ENCODE peak calls at places on chromosomes 11 and 22, in ten cellular contexts. One of them, this sample, is unnamed.

GRCh38 chr11:31449040-31449439 is 60.4 kb downstream of the IMMP1L start:
- DNase-seq in prostate gland: no peak
- DNase-seq in heart left ventricle: no peak
- DNase-seq in osteoblast: no peak
- DNase-seq in right atrium auricular region: no peak
- DNase-seq in heart right ventricle: no peak
- DNase-seq in upper lobe of right lung: no peak
- DNase-seq in stomach: no peak
- DNase-seq in pancreas: no peak
- DNase-seq in bronchial epithelial cell: no peak
- DNase-seq in this sample: no peak

GRCh38 chr11:1763796-1764661 is at the start of gene CTSD:
- DNase-seq in prostate gland: peak; percentile 85
- DNase-seq in heart left ventricle: peak; percentile 97
- DNase-seq in osteoblast: peak; percentile 100
- DNase-seq in right atrium auricular region: peak; percentile 90
- DNase-seq in heart right ventricle: peak; percentile 88
- DNase-seq in upper lobe of right lung: peak; percentile 96
- DNase-seq in stomach: peak; percentile 94
- DNase-seq in pancreas: peak; percentile 99
- DNase-seq in bronchial epithelial cell: peak; percentile 22
- DNase-seq in this sample: peak; percentile 100

GRCh38 chr11:96217206-96217605 is 125.8 kb downstream of the MAML2 start:
- DNase-seq in prostate gland: no peak
- DNase-seq in heart left ventricle: no peak
- DNase-seq in osteoblast: no peak
- DNase-seq in right atrium auricular region: no peak
- DNase-seq in heart right ventricle: no peak
- DNase-seq in upper lobe of right lung: no peak
- DNase-seq in stomach: no peak
- DNase-seq in pancreas: no peak
- DNase-seq in bronchial epithelial cell: no peak
- DNase-seq in this sample: no peak

GRCh38 chr11:12053606-12054361 is 45.4 kb upstream of the DKK3 start:
- DNase-seq in prostate gland: no peak
- DNase-seq in heart left ventricle: no peak
- DNase-seq in osteoblast: peak; percentile 88
- DNase-seq in right atrium auricular region: peak; percentile 58
- DNase-seq in heart right ventricle: no peak
- DNase-seq in upper lobe of right lung: no peak
- DNase-seq in stomach: no peak
- DNase-seq in pancreas: peak; percentile 30
- DNase-seq in bronchial epithelial cell: no peak
- DNase-seq in this sample: no peak

GRCh38 chr11:124717786-124718634 is 21.7 kb upstream of the NRGN start:
- DNase-seq in prostate gland: no peak
- DNase-seq in heart left ventricle: peak; percentile 81
- DNase-seq in osteoblast: peak; percentile 91
- DNase-seq in right atrium auricular region: no peak
- DNase-seq in heart right ventricle: peak; percentile 32
- DNase-seq in upper lobe of right lung: peak; percentile 81
- DNase-seq in stomach: no peak
- DNase-seq in pancreas: peak; percentile 59
- DNase-seq in bronchial epithelial cell: peak; percentile 10
- DNase-seq in this sample: peak; percentile 84

GRCh38 chr11:2737876-2738275 is 38.1 kb upstream of the KCNQ1OT1 start:
- DNase-seq in prostate gland: no peak
- DNase-seq in heart left ventricle: no peak
- DNase-seq in osteoblast: peak; percentile 95
- DNase-seq in right atrium auricular region: no peak
- DNase-seq in heart right ventricle: no peak
- DNase-seq in upper lobe of right lung: no peak
- DNase-seq in stomach: no peak
- DNase-seq in pancreas: no peak
- DNase-seq in bronchial epithelial cell: no peak
- DNase-seq in this sample: peak; percentile 70

GRCh38 chr11:61120865-61121831 is 18.9 kb downstream of the CD5 start:
- DNase-seq in prostate gland: no peak
- DNase-seq in heart left ventricle: no peak
- DNase-seq in osteoblast: peak; percentile 88
- DNase-seq in right atrium auricular region: no peak
- DNase-seq in heart right ventricle: peak; percentile 58
- DNase-seq in upper lobe of right lung: peak; percentile 54
- DNase-seq in stomach: peak; percentile 84
- DNase-seq in pancreas: peak; percentile 78
- DNase-seq in bronchial epithelial cell: peak; percentile 29
- DNase-seq in this sample: no peak

GRCh38 chr11:121099885-121100284 is 1.2 kb upstream of the TECTA start:
- DNase-seq in prostate gland: no peak
- DNase-seq in heart left ventricle: no peak
- DNase-seq in osteoblast: no peak
- DNase-seq in right atrium auricular region: no peak
- DNase-seq in heart right ventricle: no peak
- DNase-seq in upper lobe of right lung: no peak
- DNase-seq in stomach: no peak
- DNase-seq in pancreas: no peak
- DNase-seq in bronchial epithelial cell: peak; percentile 19
- DNase-seq in this sample: no peak

GRCh38 chr11:134349802-134350355 is 18.1 kb downstream of the GLB1L2 start:
- DNase-seq in prostate gland: no peak
- DNase-seq in heart left ventricle: no peak
- DNase-seq in osteoblast: no peak
- DNase-seq in right atrium auricular region: no peak
- DNase-seq in heart right ventricle: no peak
- DNase-seq in upper lobe of right lung: no peak
- DNase-seq in stomach: no peak
- DNase-seq in pancreas: peak; percentile 30
- DNase-seq in bronchial epithelial cell: no peak
- DNase-seq in this sample: peak; percentile 28

GRCh38 chr11:12888525-12889158 is 120.5 kb upstream of the RASSF10 start:
- DNase-seq in prostate gland: peak; percentile 85
- DNase-seq in heart left ventricle: peak; percentile 83
- DNase-seq in osteoblast: peak; percentile 84
- DNase-seq in right atrium auricular region: peak; percentile 95
- DNase-seq in heart right ventricle: peak; percentile 90
- DNase-seq in upper lobe of right lung: peak; percentile 85
- DNase-seq in stomach: peak; percentile 91
- DNase-seq in pancreas: peak; percentile 90
- DNase-seq in bronchial epithelial cell: peak; percentile 72
- DNase-seq in this sample: peak; percentile 86

GRCh38 chr11:130050272-130050671 is 19.4 kb upstream of the APLP2 start:
- DNase-seq in prostate gland: peak; percentile 35
- DNase-seq in heart left ventricle: no peak
- DNase-seq in osteoblast: no peak
- DNase-seq in right atrium auricular region: no peak
- DNase-seq in heart right ventricle: peak; percentile 15
- DNase-seq in upper lobe of right lung: no peak
- DNase-seq in stomach: no peak
- DNase-seq in pancreas: no peak
- DNase-seq in bronchial epithelial cell: no peak
- DNase-seq in this sample: peak; percentile 60

GRCh38 chr11:130051077-130051476 is 18.6 kb upstream of the APLP2 start:
- DNase-seq in prostate gland: no peak
- DNase-seq in heart left ventricle: no peak
- DNase-seq in osteoblast: no peak
- DNase-seq in right atrium auricular region: no peak
- DNase-seq in heart right ventricle: no peak
- DNase-seq in upper lobe of right lung: no peak
- DNase-seq in stomach: no peak
- DNase-seq in pancreas: no peak
- DNase-seq in bronchial epithelial cell: no peak
- DNase-seq in this sample: no peak

GRCh38 chr11:130054966-130055365 is 14.7 kb upstream of the APLP2 start:
- DNase-seq in prostate gland: no peak
- DNase-seq in heart left ventricle: no peak
- DNase-seq in osteoblast: no peak
- DNase-seq in right atrium auricular region: no peak
- DNase-seq in heart right ventricle: no peak
- DNase-seq in upper lobe of right lung: no peak
- DNase-seq in stomach: no peak
- DNase-seq in pancreas: no peak
- DNase-seq in bronchial epithelial cell: no peak
- DNase-seq in this sample: no peak

GRCh38 chr11:130055637-130056036 is 14.1 kb upstream of the APLP2 start:
- DNase-seq in prostate gland: no peak
- DNase-seq in heart left ventricle: no peak
- DNase-seq in osteoblast: no peak
- DNase-seq in right atrium auricular region: no peak
- DNase-seq in heart right ventricle: no peak
- DNase-seq in upper lobe of right lung: no peak
- DNase-seq in stomach: no peak
- DNase-seq in pancreas: no peak
- DNase-seq in bronchial epithelial cell: no peak
- DNase-seq in this sample: no peak

DNA sequence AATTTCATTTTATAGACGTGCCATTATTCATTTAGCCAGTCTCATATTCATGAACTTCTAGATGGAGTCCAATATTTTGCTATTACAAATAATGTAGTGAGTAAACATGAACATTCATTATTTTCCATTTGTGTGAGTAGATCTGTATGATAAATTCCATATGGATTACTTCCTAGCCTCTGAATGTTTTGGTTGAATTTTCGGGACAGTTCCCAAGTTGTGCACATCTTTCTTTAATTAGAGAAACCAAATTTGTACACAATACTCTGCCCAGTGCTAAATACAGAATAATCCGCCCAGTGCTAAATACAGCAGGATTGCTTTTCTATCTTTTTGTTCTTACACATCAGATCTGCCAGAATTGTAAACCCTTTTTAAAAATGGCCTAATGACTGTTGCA is 17.1 kb upstream of the APLP2 start:
- DNase-seq in prostate gland: no peak
- DNase-seq in heart left ventricle: no peak
- DNase-seq in osteoblast: no peak
- DNase-seq in right atrium auricular region: no peak
- DNase-seq in heart right ventricle: no peak
- DNase-seq in upper lobe of right lung: no peak
- DNase-seq in stomach: no peak
- DNase-seq in pancreas: no peak
- DNase-seq in bronchial epithelial cell: no peak
- DNase-seq in this sample: no peak
- H3K4me3 ChIP-seq in prostate gland: no peak overlapping the region
- H3K4me3 ChIP-seq in heart left ventricle: no peak overlapping the region
- H3K4me3 ChIP-seq in osteoblast: no peak overlapping the region
- H3K4me3 ChIP-seq in right atrium auricular region: no peak overlapping the region
- H3K4me3 ChIP-seq in heart right ventricle: no peak overlapping the region
- H3K4me3 ChIP-seq in upper lobe of right lung: no peak overlapping the region
- H3K4me3 ChIP-seq in stomach: no peak overlapping the region
- H3K4me3 ChIP-seq in pancreas: no peak overlapping the region
- H3K4me3 ChIP-seq in bronchial epithelial cell: no peak overlapping the region
- H3K4me3 ChIP-seq in this sample: no peak overlapping the region

DNA sequence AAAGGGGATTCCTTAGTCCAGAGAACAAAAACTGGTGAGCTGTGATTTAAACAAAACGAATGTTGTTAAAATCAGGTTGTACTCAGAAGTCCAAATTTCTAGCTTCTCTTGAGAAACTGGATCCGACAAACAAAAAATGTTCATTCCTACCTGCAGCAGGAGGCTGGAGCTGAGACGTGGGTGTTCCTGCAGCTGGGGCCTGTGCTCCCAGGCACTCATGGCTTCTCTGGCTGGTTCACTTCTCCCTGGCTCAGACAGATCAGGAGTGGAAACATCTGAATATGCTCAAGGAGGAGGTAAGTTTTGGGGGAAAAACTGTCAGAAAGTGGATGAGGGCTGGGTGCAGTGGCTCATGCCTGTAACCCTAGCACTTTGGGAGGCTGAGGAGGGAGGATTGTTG is 24.7 kb upstream of the PARVB start:
- DNase-seq in prostate gland: no peak
- DNase-seq in heart left ventricle: no peak
- DNase-seq in osteoblast: no peak
- DNase-seq in right atrium auricular region: no peak
- DNase-seq in heart right ventricle: no peak
- DNase-seq in upper lobe of right lung: no peak
- DNase-seq in stomach: no peak
- DNase-seq in pancreas: no peak
- DNase-seq in bronchial epithelial cell: no peak
- DNase-seq in this sample: no peak
- H3K36me3 ChIP-seq in prostate gland: no peaks in the 10 kb centered on the region
- H3K36me3 ChIP-seq in heart left ventricle: peaks cover 3% of the 10 kb centered on the region
- H3K36me3 ChIP-seq in osteoblast: peaks cover 39% of the 10 kb centered on the region
- H3K36me3 ChIP-seq in right atrium auricular region: peaks cover 30% of the 10 kb centered on the region
- H3K36me3 ChIP-seq in heart right ventricle: no peaks in the 10 kb centered on the region
- H3K36me3 ChIP-seq in upper lobe of right lung: peaks cover 32% of the 10 kb centered on the region
- H3K36me3 ChIP-seq in stomach: peaks cover 57% of the 10 kb centered on the region
- H3K36me3 ChIP-seq in pancreas: peaks cover 4% of the 10 kb centered on the region
- H3K36me3 ChIP-seq in bronchial epithelial cell: peaks cover 12% of the 10 kb centered on the region
- H3K36me3 ChIP-seq in this sample: peaks cover 9% of the 10 kb centered on the region

DNA sequence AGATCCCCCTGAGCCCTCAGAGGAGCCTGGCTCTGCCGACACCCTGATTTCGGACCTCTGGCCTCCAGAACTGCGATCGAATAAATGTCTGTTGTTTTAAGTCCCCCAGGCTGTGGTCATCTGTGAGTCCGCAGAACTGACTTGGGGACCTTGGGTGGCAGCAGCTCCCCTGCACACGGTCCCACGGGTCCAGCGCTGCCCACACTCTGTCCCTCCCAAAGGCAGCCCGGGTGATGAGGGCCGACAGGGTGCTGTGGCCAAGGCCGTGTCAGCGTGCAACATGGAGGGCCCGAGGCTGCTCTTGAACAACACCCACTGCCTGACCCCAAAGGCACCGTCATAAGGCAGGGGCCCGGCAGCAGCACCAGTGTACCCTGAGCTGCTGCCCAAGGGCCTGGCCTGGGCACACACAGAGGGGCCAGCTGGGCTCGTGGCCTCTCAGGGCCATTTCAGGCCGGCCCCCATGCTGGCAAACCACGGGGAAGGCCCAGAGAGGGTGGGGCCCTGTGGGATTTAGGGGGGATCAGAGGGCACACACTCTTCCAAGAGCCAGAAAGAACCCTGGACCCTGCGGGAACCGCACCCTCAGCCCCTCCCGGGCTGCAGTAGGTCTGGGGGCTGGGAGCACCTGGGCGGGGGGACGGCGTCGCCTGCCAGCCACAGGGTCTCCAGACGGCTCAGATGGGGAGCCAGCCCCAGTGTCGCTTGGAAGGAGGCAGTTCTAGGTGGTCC is 77.1 kb upstream of the PRR5 start:
- DNase-seq in prostate gland: no peak
- DNase-seq in heart left ventricle: no peak
- DNase-seq in osteoblast: no peak
- DNase-seq in right atrium auricular region: no peak
- DNase-seq in heart right ventricle: no peak
- DNase-seq in upper lobe of right lung: no peak
- DNase-seq in stomach: no peak
- DNase-seq in pancreas: no peak
- DNase-seq in bronchial epithelial cell: no peak
- DNase-seq in this sample: peak; percentile 41
- H3K27me3 ChIP-seq in prostate gland: no peaks in the 10 kb centered on the region
- H3K27me3 ChIP-seq in heart left ventricle: no peaks in the 10 kb centered on the region
- H3K27me3 ChIP-seq in osteoblast: peaks cover 7% of the 10 kb centered on the region
- H3K27me3 ChIP-seq in right atrium auricular region: no peaks in the 10 kb centered on the region
- H3K27me3 ChIP-seq in heart right ventricle: no peaks in the 10 kb centered on the region
- H3K27me3 ChIP-seq in upper lobe of right lung: peaks cover 11% of the 10 kb centered on the region
- H3K27me3 ChIP-seq in stomach: peaks cover 6% of the 10 kb centered on the region
- H3K27me3 ChIP-seq in pancreas: peaks cover 7% of the 10 kb centered on the region
- H3K27me3 ChIP-seq in bronchial epithelial cell: peaks cover 1% of the 10 kb centered on the region
- H3K27me3 ChIP-seq in this sample: peaks cover 27% of the 10 kb centered on the region

GRCh38 chr11:36450391-36450714 is 59.7 kb downstream of the TRAF6 start:
- DNase-seq in prostate gland: no peak
- DNase-seq in heart left ventricle: no peak
- DNase-seq in osteoblast: no peak
- DNase-seq in right atrium auricular region: no peak
- DNase-seq in heart right ventricle: no peak
- DNase-seq in upper lobe of right lung: no peak
- DNase-seq in stomach: no peak
- DNase-seq in pancreas: no peak
- DNase-seq in bronchial epithelial cell: no peak
- DNase-seq in this sample: no peak
- H3K4me3 ChIP-seq in prostate gland: no peak overlapping the region
- H3K4me3 ChIP-seq in heart left ventricle: peak overlapping the region; percentile 25
- H3K4me3 ChIP-seq in osteoblast: peak overlapping the region; percentile 62
- H3K4me3 ChIP-seq in right atrium auricular region: peak overlapping the region; percentile 18
- H3K4me3 ChIP-seq in heart right ventricle: no peak overlapping the region
- H3K4me3 ChIP-seq in upper lobe of right lung: peak overlapping the region; percentile 17
- H3K4me3 ChIP-seq in stomach: peak overlapping the region; percentile 17
- H3K4me3 ChIP-seq in pancreas: no peak overlapping the region
- H3K4me3 ChIP-seq in bronchial epithelial cell: no peak overlapping the region
- H3K4me3 ChIP-seq in this sample: no peak overlapping the region